ENCODE peak calls at places on chromosomes 12 and 14, in eight cellular contexts. K is stomach, C is HCT116, Y is transverse colon, F is sigmoid colon, M is breast epithelium, G is HepG2, D is H1. L is an unnamed sample.
A peak's percentile ranks its signal among the peaks of the same experiment; 100 is the strongest.

GRCh38 chr12:71297930-71298329 is 140.1 kb upstream of the TSPAN8 start:
- DNase-seq in C (no peak), D (no peak), K (no peak), Y (no peak), G (no peak), F (no peak), M (no peak), L (no peak)

GRCh38 chr12:15648564-15648963 is 140.6 kb downstream of the EPS8 start:
- DNase-seq in D (no peak), G (no peak), K (no peak), M (no peak), C (no peak), F (no peak), Y (no peak), L (no peak)

GRCh38 chr14:98957211-98958047 is 314.6 kb downstream of the BCL11B start:
- DNase-seq in C (no peak), G (no peak), Y (peak; percentile 51), D (peak; percentile 26), M (no peak), K (peak; percentile 37), F (peak; percentile 86), L (no peak)

GRCh38 chr12:132647858-132648257 is 29.3 kb downstream of the P2RX2 start:
- DNase-seq in F (no peak), Y (no peak), K (no peak), G (no peak), C (no peak), D (no peak), M (no peak), L (no peak)

GRCh38 chr12:34294671-34295365 is 272.5 kb downstream of the ALG10 start:
- DNase-seq in D (no peak), K (no peak), M (peak; percentile 28), F (peak; percentile 51), Y (peak; percentile 1), C (no peak), G (no peak), L (no peak)

GRCh38 chr14:23182372-23183014 is 967 bp downstream of the SLC7A8 start:
- DNase-seq in Y (peak; percentile 70), F (no peak), C (peak; percentile 12), M (peak; percentile 66), G (no peak), K (peak; percentile 76), D (peak; percentile 79), L (peak; percentile 82)

GRCh38 chr14:23433457-23433856 is 2.0 kb downstream of the MYH7 start:
- DNase-seq in G (no peak), F (peak; percentile 54), K (no peak), C (no peak), D (no peak), M (peak; percentile 6), Y (no peak), L (no peak)

GRCh38 chr12:45310627-45310968 is 94.7 kb downstream of the ANO6 start:
- DNase-seq in M (no peak), Y (no peak), D (no peak), C (no peak), K (no peak), F (no peak), G (no peak), L (no peak)

GRCh38 chr12:2378835-2379330 is 326.1 kb downstream of the CACNA1C start:
- DNase-seq in F (peak; percentile 61), Y (no peak), K (no peak), M (no peak), D (no peak), G (no peak), C (no peak), L (no peak)

GRCh38 chr12:45268672-45269406 is 52.9 kb downstream of the ANO6 start:
- DNase-seq in D (no peak), G (peak; percentile 31), M (peak; percentile 61), Y (peak; percentile 50), K (peak; percentile 76), C (peak; percentile 56), F (peak; percentile 86), L (peak; percentile 60)

GRCh38 chr12:39467432-39467870 is 24.5 kb upstream of the KIF21A start:
- DNase-seq in M (no peak), K (no peak), Y (no peak), G (no peak), F (no peak), D (no peak), C (no peak), L (no peak)

GRCh38 chr12:3520168-3520567 is 29.2 kb downstream of the PRMT8 start:
- DNase-seq in D (no peak), F (no peak), C (no peak), Y (peak; percentile 22), M (no peak), G (no peak), K (peak; percentile 63), L (no peak)

GRCh38 chr14:41609704-41610183 is 3.1 kb downstream of the LRFN5 start:
- DNase-seq in D (peak; percentile 75), Y (no peak), F (peak; percentile 74), C (no peak), K (no peak), M (no peak), G (no peak), L (peak; percentile 79)

GRCh38 chr12:94182971-94183701 is 34.8 kb downstream of the PLXNC1 start:
- DNase-seq in M (no peak), Y (no peak), K (no peak), F (no peak), C (no peak), D (no peak), G (peak; percentile 90), L (no peak)

GRCh38 chr14:63677891-63678379 is 36.3 kb upstream of the WDR89 start:
- DNase-seq in C (no peak), F (no peak), G (no peak), M (no peak), K (no peak), D (no peak), Y (peak; percentile 30), L (no peak)

GRCh38 chr14:74955229-74955999 is at the start of gene PGF:
- DNase-seq in M (no peak), Y (peak; percentile 77), F (peak; percentile 83), G (no peak), C (peak; percentile 7), K (peak; percentile 74), D (peak; percentile 89), L (peak; percentile 94)

GRCh38 chr14:72888636-72889201 is 5.2 kb downstream of the DPF3 start:
- DNase-seq in G (no peak), K (no peak), Y (no peak), M (no peak), D (no peak), C (no peak), F (no peak), L (no peak)

GRCh38 chr12:132407525-132407924 is 78.1 kb upstream of the GALNT9 start:
- DNase-seq in C (no peak), G (no peak), F (no peak), M (no peak), K (no peak), Y (no peak), D (no peak), L (no peak)

GRCh38 chr14:53460544-53460943 is 307.4 kb upstream of the DDHD1 start:
- DNase-seq in C (no peak), G (no peak), F (no peak), Y (no peak), M (no peak), D (no peak), K (no peak), L (no peak)

GRCh38 chr12:13992585-13992984 is 11.2 kb upstream of the GRIN2B start:
- DNase-seq in Y (no peak), G (peak; percentile 75), D (no peak), K (no peak), M (no peak), C (no peak), F (no peak), L (no peak)

GRCh38 chr14:91892918-91893527 is 25.7 kb upstream of the TC2N start:
- DNase-seq in K (no peak), M (no peak), F (peak; percentile 39), D (peak; percentile 82), G (peak; percentile 20), Y (no peak), C (peak; percentile 23), L (no peak)

GRCh38 chr14:105993814-105994213 is 467.4 kb downstream of the TMEM121 start:
- DNase-seq in F (no peak), C (no peak), K (no peak), G (no peak), M (no peak), Y (no peak), D (no peak), L (peak; percentile 13)
- H3K27ac ChIP-seq in F (no peak overlapping the region), C (no peak overlapping the region), K (no peak overlapping the region), G (no peak overlapping the region), M (no peak overlapping the region), Y (no peak overlapping the region), D (no peak overlapping the region), L (no peak overlapping the region)

GRCh38 chr14:65250162-65250495 is 147.8 kb upstream of the MAX start:
- DNase-seq in K (peak; percentile 74), G (no peak), D (no peak), M (no peak), F (no peak), Y (no peak), C (no peak), L (no peak)
- TF ChIP-seq POLR2AphosphoS5 in K (peak; percentile 41), G (no peak), D (no peak), M (no peak), F (no peak), Y (no peak), C (no peak), L (no peak)

GRCh38 chr12:31973818-31974217 is 14.6 kb downstream of the RESF1 start:
- DNase-seq in D (no peak), M (no peak), Y (no peak), F (no peak), G (no peak), K (no peak), C (no peak), L (no peak)
- H3K36me3 ChIP-seq in D (peaks cover 8% of the 10 kb centered on the region), M (no peaks in the 10 kb centered on the region), Y (peaks cover 81% of the 10 kb centered on the region), F (peaks cover 12% of the 10 kb centered on the region), G (peaks cover 5% of the 10 kb centered on the region), K (peaks cover 91% of the 10 kb centered on the region), C (peaks cover 19% of the 10 kb centered on the region), L (peaks cover 53% of the 10 kb centered on the region)

GRCh38 chr14:89422181-89422951 is 5.3 kb upstream of the FOXN3 start:
- DNase-seq in G (no peak), C (no peak), M (no peak), F (peak; percentile 41), D (no peak), Y (peak; percentile 66), K (peak; percentile 77), L (no peak)

GRCh38 chr14:89424241-89424640 is 7.2 kb upstream of the FOXN3 start:
- DNase-seq in K (no peak), D (no peak), Y (no peak), G (no peak), C (no peak), M (no peak), F (no peak), L (no peak)

GRCh38 chr14:89419973-89420482 is 3.0 kb upstream of the FOXN3 start:
- DNase-seq in M (no peak), C (no peak), K (no peak), F (peak; percentile 36), G (no peak), D (no peak), Y (no peak), L (no peak)

GRCh38 chr14:89420502-89420901 is 3.5 kb upstream of the FOXN3 start:
- DNase-seq in M (no peak), D (no peak), Y (no peak), F (no peak), G (peak; percentile 43), K (no peak), C (no peak), L (no peak)

DNA sequence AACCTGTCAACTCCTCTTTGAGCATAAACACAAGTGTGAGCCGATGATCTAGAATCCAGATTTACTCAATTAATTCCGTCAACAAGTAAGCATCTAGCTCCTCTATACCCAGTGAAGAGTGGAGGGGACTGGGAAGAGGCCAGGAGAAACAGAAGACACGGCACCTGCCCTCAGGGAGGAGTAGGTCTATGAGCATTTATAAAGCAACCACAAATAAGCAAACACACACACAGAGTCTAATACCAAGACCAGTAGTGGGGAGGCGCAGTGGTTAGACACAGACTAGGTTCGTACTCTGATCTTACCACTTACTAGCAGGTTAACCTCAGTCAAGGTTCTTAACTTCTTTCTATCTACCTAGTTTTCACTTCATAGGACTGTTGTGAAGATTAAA is 5.9 kb upstream of the FOXN3 start:
- DNase-seq in C (no peak), F (peak; percentile 28), M (no peak), Y (no peak), G (no peak), K (no peak), D (no peak), L (no peak)
- H3K27ac ChIP-seq in C (no peak overlapping the region), F (no peak overlapping the region), M (peak overlapping the region; percentile 1), Y (peak overlapping the region; percentile 70), G (no peak overlapping the region), K (peak overlapping the region; percentile 73), D (no peak overlapping the region), L (no peak overlapping the region)